ENCODE peak calls at places on chromosome 7, in eight cellular contexts. G is uterus, F is fibroblast of lung, H is left lung, O is brain microvascular endothelial cell, S is bronchial epithelial cell, C is tibial artery, Z is body of pancreas. A is an unnamed sample.

GRCh38 chr7:36192050-36192824 is 39.2 kb downstream of the EEPD1 start:
- DNase-seq in G (peak), Z (no peak), F (peak), S (no peak), C (no peak), H (no peak), O (peak), A (peak)

GRCh38 chr7:67522504-67522903 is 525.9 kb downstream of the TYW1 start:
- DNase-seq in S (no peak), F (no peak), Z (no peak), C (no peak), O (no peak), H (no peak), G (no peak), A (no peak)

GRCh38 chr7:98066934-98067507 is 39.6 kb upstream of the LMTK2 start:
- DNase-seq in F (no peak), G (no peak), H (no peak), Z (no peak), C (no peak), O (no peak), S (no peak), A (no peak)

GRCh38 chr7:141511370-141512335 is 39.6 kb upstream of the AGK start:
- DNase-seq in S (no peak), G (no peak), H (peak), F (no peak), O (no peak), C (no peak), Z (peak), A (peak)

GRCh38 chr7:127594490-127594889 is 954 bp downstream of the FSCN3 start:
- DNase-seq in C (no peak), O (no peak), G (no peak), F (no peak), Z (peak), S (no peak), H (no peak), A (no peak)

GRCh38 chr7:142391191-142391992 is 133.5 kb upstream of the PRSS58 start:
- DNase-seq in Z (no peak), O (peak), S (no peak), C (no peak), G (no peak), F (no peak), H (no peak), A (peak)

GRCh38 chr7:117021366-117021765 is 68.1 kb downstream of the ST7 start:
- DNase-seq in O (no peak), S (no peak), Z (no peak), F (no peak), C (no peak), H (no peak), G (no peak), A (no peak)

GRCh38 chr7:104231054-104232046 is 23.5 kb upstream of the ORC5 start:
- DNase-seq in S (peak), F (peak), O (peak), H (peak), C (no peak), G (peak), Z (peak), A (peak)

GRCh38 chr7:129041142-129041928 is 13.6 kb downstream of the TNPO3 start:
- DNase-seq in F (no peak), H (no peak), G (no peak), O (peak), S (no peak), C (no peak), Z (no peak), A (no peak)

GRCh38 chr7:8115547-8116402 is 146.2 kb downstream of the ICA1 start:
- DNase-seq in G (no peak), H (no peak), O (no peak), C (no peak), F (no peak), S (no peak), Z (no peak), A (no peak)

GRCh38 chr7:151705744-151706567 is 171.0 kb downstream of the PRKAG2 start:
- DNase-seq in G (peak), H (peak), C (no peak), F (peak), S (peak), O (peak), Z (peak), A (peak)

GRCh38 chr7:51251292-51251691 is 65.3 kb downstream of the COBL start:
- DNase-seq in F (no peak), C (no peak), O (no peak), H (no peak), S (peak), Z (no peak), G (no peak), A (no peak)

GRCh38 chr7:98222533-98223195 is 11.4 kb downstream of the BHLHA15 start:
- DNase-seq in O (no peak), G (no peak), S (no peak), Z (peak), C (no peak), F (no peak), H (peak), A (no peak)

GRCh38 chr7:157851501-157852067 is 514.8 kb downstream of the DNAJB6 start:
- DNase-seq in S (no peak), C (peak), Z (peak), O (no peak), G (no peak), H (peak), F (no peak), A (peak)

GRCh38 chr7:112869111-112869774 is 79.0 kb upstream of the TMEM168 start:
- DNase-seq in F (peak), S (peak), H (peak), Z (no peak), G (no peak), C (no peak), O (peak), A (peak)

GRCh38 chr7:90312745-90313144 is 8.4 kb downstream of the FAM237B start:
- DNase-seq in S (peak), C (no peak), O (no peak), G (no peak), Z (no peak), H (no peak), F (peak), A (peak)

GRCh38 chr7:151899513-151900360 is 22.8 kb upstream of the PRKAG2 start:
- DNase-seq in Z (no peak), S (no peak), H (no peak), G (no peak), F (no peak), C (peak), O (no peak), A (no peak)

GRCh38 chr7:155210386-155210785 is 87.3 kb upstream of the INSIG1 start:
- DNase-seq in H (peak), F (no peak), G (no peak), C (peak), S (no peak), O (no peak), Z (no peak), A (no peak)
- TF ChIP-seq CTCF in H (no peak), F (no peak), G (no peak), C (no peak), S (no peak), O (peak), Z (no peak), A (no peak)

DNA sequence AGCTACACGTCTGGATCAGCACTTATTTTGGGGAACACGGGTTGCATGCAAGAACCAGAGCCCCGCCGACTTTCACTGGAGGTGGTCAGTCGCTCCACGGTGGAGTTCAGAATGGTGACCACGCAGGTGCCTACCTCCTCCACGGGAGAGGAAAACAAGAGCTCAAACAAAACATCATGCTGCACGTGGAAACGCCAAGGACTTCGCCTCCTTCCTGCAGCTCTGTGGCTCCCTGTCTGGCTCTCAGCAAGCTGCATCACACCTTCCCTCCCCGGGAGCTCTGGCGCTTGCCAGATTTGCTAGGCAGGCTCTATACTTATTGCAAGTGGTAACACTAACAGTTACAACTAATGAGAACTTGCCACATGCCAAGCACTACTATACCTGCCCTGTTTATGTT is 26.0 kb downstream of the GSDME start:
- DNase-seq in G (no peak), Z (no peak), C (peak), S (no peak), H (peak), O (no peak), F (no peak), A (no peak)
- H3K4me3 ChIP-seq in G (no peak), Z (no peak), C (no peak), S (no peak), H (no peak), O (no peak), F (no peak), A (no peak)

GRCh38 chr7:78716876-78717275 is 736.6 kb downstream of the MAGI2 start:
- DNase-seq in G (no peak), O (no peak), H (peak), Z (no peak), S (no peak), F (no peak), C (no peak), A (no peak)

GRCh38 chr7:78714302-78714857 is 739.1 kb downstream of the MAGI2 start:
- DNase-seq in O (no peak), C (no peak), Z (no peak), F (no peak), S (no peak), G (no peak), H (no peak), A (no peak)

GRCh38 chr7:78709658-78710057 is 743.8 kb downstream of the MAGI2 start:
- DNase-seq in Z (no peak), G (no peak), F (no peak), S (no peak), C (no peak), H (no peak), O (no peak), A (no peak)

DNA sequence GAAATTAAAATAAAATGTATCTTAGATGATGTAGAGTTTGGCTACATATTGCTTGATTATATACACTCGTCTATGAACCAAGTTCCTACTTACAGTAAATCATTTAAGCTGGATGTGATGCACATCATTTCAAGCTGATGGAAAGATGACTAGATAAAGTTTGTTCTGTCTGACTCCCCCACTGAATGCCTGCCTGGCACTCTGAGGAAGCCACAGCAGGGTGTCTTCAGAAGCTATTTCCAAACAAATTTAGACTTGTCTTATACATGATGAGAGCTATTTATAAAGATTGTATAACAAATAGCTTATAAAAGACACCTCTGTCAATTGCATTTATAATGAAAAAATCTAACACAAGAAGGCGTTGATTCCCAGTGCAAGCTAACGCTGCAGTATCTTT is 741.4 kb downstream of the MAGI2 start:
- DNase-seq in G (no peak), O (no peak), F (no peak), S (no peak), Z (no peak), H (no peak), C (no peak), A (no peak)
- TF ChIP-seq CTCF in G (no peak), O (no peak), F (no peak), S (no peak), Z (no peak), H (no peak), C (no peak), A (no peak)

DNA sequence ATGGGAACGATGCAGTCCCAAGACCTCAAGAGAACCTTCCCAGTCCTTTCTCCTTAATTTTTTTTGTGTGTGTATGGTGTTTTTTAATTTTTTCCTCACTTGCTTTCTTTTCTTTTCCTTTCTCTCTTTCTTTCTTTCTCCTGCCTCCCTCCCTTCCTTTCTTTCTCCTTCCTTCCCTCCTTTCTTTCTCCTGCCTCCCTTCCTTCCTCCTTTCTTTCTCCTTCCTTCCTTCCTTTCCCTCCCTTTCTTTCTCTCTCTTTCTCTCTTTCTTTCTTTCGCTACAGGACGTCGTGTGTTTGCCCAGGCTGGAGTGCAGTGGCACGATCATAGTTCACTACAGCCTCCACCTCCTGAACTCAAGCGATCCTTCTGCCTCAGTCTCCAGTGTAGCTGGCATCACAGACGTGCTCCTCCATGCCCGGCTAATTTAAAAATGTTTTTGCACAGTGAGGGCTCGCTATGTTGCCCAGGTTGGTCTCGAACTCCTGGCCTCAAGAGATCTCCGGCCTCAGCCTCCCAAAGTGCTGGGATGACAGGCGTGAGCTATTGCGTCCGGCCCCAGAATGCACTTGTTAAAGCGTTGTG is 709 bp upstream of the NIPSNAP2 start:
- DNase-seq in C (no peak), O (no peak), Z (no peak), G (no peak), S (no peak), F (no peak), H (no peak), A (no peak)
- H3K4me3 ChIP-seq in C (peak), O (peak), Z (no peak), G (peak), S (peak), F (peak), H (peak), A (peak)

DNA sequence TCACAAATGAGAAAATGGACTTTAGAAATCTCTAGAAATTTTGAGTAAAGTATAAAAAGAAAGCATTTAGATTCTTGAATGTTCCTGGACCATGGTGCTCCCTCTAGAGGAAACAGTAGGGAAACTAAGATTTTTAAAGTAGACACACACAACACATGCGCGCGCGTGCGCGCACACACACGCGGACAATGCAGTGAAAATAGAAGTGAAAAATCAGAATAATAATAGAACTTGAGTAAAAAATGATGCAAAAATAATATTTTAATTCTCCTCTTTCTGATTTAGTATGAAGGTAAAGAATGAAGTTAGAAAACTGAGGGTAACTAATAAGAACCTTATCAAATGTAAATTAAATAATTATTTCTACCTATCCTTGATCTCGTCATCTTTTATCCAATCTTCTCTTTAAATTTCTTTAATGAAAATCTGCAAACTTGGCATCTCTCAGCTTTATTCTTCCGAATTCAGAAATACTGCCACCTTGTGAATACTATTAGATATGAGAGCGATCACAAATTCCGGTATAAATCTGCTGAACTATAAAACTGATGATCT is 117.0 kb upstream of the AMPH start:
- DNase-seq in C (no peak), S (peak), H (no peak), O (peak), Z (no peak), F (peak), G (no peak), A (peak)
- TF ChIP-seq CTCF in C (no peak), S (peak), H (no peak), O (peak), Z (no peak), F (peak), G (no peak), A (peak)